ENCODE peak calls at places on chromosomes 12 and 14, in six cellular contexts. Q is IMR-90, O is neuronal stem cell, H is H1, G is mesenchymal stem cell, D is H9. A is an unnamed sample.

GRCh38 chr14:90941705-90942104 is 118.7 kb downstream of the RPS6KA5 start:
- DNase-seq in O (no peak), D (no peak), G (no peak), H (no peak), Q (no peak), A (no peak)

GRCh38 chr12:124512667-124513296 is 54.6 kb downstream of the NCOR2 start:
- DNase-seq in O (peak), G (peak), Q (peak), D (peak), H (peak), A (no peak)

GRCh38 chr14:58243790-58244555 is 670 bp upstream of the PSMA3 start:
- DNase-seq in D (no peak), Q (no peak), G (no peak), O (no peak), H (no peak), A (peak)

GRCh38 chr14:71856199-71856919 is 75.9 kb upstream of the RGS6 start:
- DNase-seq in O (no peak), Q (no peak), D (no peak), G (no peak), H (no peak), A (no peak)

GRCh38 chr12:106436183-106436582 is 78.6 kb downstream of the POLR3B start:
- DNase-seq in Q (peak), H (no peak), D (no peak), O (no peak), G (no peak), A (no peak)

GRCh38 chr14:75514673-75515630 is 7.3 kb upstream of the BATF start:
- DNase-seq in D (peak), O (no peak), Q (peak), G (no peak), H (no peak), A (peak)

GRCh38 chr14:100450049-100450448 is 126.9 kb downstream of the SLC25A47 start:
- DNase-seq in Q (no peak), D (peak), G (no peak), H (no peak), O (no peak), A (no peak)

GRCh38 chr12:15996254-15996653 is 85.1 kb downstream of the DERA start:
- DNase-seq in O (no peak), G (peak), H (no peak), D (peak), Q (peak), A (no peak)

GRCh38 chr12:67358686-67359374 is 89.7 kb downstream of the CAND1 start:
- DNase-seq in H (no peak), O (no peak), G (peak), Q (peak), D (no peak), A (no peak)

GRCh38 chr14:102723650-102724049 is 53.6 kb upstream of the TRAF3 start:
- DNase-seq in Q (no peak), G (no peak), H (no peak), D (no peak), O (no peak), A (no peak)

GRCh38 chr12:16112151-16112550 is 165.3 kb downstream of the SLC15A5 start:
- DNase-seq in Q (no peak), D (no peak), G (no peak), H (no peak), O (no peak), A (peak)

GRCh38 chr12:3365416-3366385 is 125.3 kb upstream of the PRMT8 start:
- DNase-seq in G (no peak), H (no peak), Q (no peak), O (peak), D (peak), A (peak)

GRCh38 chr12:81143057-81143456 is 65.2 kb downstream of the ACSS3 start:
- DNase-seq in D (no peak), G (no peak), H (no peak), O (no peak), Q (no peak), A (no peak)

GRCh38 chr12:92493816-92494215 is 209.0 kb upstream of the PLEKHG7 start:
- DNase-seq in D (no peak), O (no peak), G (no peak), H (no peak), Q (peak), A (no peak)

GRCh38 chr12:109773384-109774011 is 59.7 kb downstream of the TRPV4 start:
- DNase-seq in G (no peak), Q (no peak), D (peak), O (no peak), H (no peak), A (no peak)

GRCh38 chr12:132351751-132352495 is 22.5 kb upstream of the GALNT9 start:
- DNase-seq in O (no peak), D (no peak), Q (no peak), H (no peak), G (no peak), A (no peak)

GRCh38 chr12:22474970-22475720 is 69.2 kb downstream of the C2CD5 start:
- DNase-seq in O (no peak), H (no peak), G (no peak), Q (no peak), D (no peak), A (no peak)

GRCh38 chr12:41778934-41779333 is 365.7 kb downstream of the GXYLT1 start:
- DNase-seq in G (no peak), O (no peak), Q (no peak), H (no peak), D (no peak), A (no peak)

GRCh38 chr12:80815351-80815750 is 98.6 kb downstream of the MYF5 start:
- DNase-seq in H (no peak), Q (peak), O (no peak), G (peak), D (no peak), A (no peak)

GRCh38 chr12:3133410-3133793 is 56.2 kb downstream of the TSPAN9 start:
- DNase-seq in Q (peak), D (no peak), H (no peak), O (no peak), G (no peak), A (no peak)

GRCh38 chr14:77213657-77214016 is 32.0 kb downstream of the TMEM63C start:
- DNase-seq in Q (no peak), G (no peak), O (no peak), H (no peak), D (no peak), A (no peak)

GRCh38 chr12:69933115-69933552 is 108.1 kb downstream of the MYRFL start:
- DNase-seq in D (peak), Q (no peak), O (no peak), H (peak), G (no peak), A (no peak)

GRCh38 chr14:35353409-35354172 is 51.0 kb downstream of the NFKBIA start:
- DNase-seq in D (no peak), H (no peak), G (no peak), O (no peak), Q (no peak), A (no peak)

GRCh38 chr14:75274899-75275569 is 3.6 kb upstream of the FOS start:
- DNase-seq in G (peak), D (no peak), H (no peak), Q (peak), O (no peak), A (peak)

GRCh38 chr12:91973813-91974212 is 171.8 kb downstream of the BTG1 start:
- DNase-seq in Q (no peak), D (no peak), H (no peak), G (no peak), O (no peak), A (no peak)

GRCh38 chr12:40614923-40615322 is 77.3 kb upstream of the CNTN1 start:
- DNase-seq in D (no peak), Q (no peak), O (no peak), G (no peak), H (no peak), A (no peak)

GRCh38 chr12:131793623-131794022 is 34.6 kb upstream of the MMP17 start:
- DNase-seq in G (peak), Q (peak), H (no peak), O (no peak), D (no peak), A (peak)

GRCh38 chr12:229441-230191 is 15.7 kb upstream of the SLC6A12 start:
- DNase-seq in H (no peak), Q (no peak), D (peak), G (no peak), O (no peak), A (no peak)

GRCh38 chr12:2372178-2372577 is 319.4 kb downstream of the CACNA1C start:
- DNase-seq in G (no peak), Q (no peak), H (no peak), D (no peak), O (no peak), A (no peak)

GRCh38 chr12:108950991-108951739 is 69.7 kb downstream of the SVOP start:
- DNase-seq in O (peak), D (peak), Q (peak), H (peak), G (peak), A (peak)

GRCh38 chr12:7433276-7433822 is 10.6 kb downstream of the CD163L1 start:
- DNase-seq in D (no peak), H (no peak), O (no peak), G (peak), Q (peak), A (peak)

GRCh38 chr14:93046696-93047050 is 69.1 kb downstream of the ITPK1 start:
- DNase-seq in H (no peak), Q (no peak), D (no peak), O (no peak), G (no peak), A (no peak)

GRCh38 chr14:69712637-69713088 is 54.3 kb upstream of the SRSF5 start:
- DNase-seq in H (no peak), O (no peak), D (peak), G (no peak), Q (no peak), A (no peak)

GRCh38 chr12:5478081-5478706 is 46.3 kb downstream of the NTF3 start:
- DNase-seq in G (no peak), D (no peak), Q (peak), H (no peak), O (no peak), A (no peak)

GRCh38 chr12:129009833-129010232 is 156.6 kb downstream of the GLT1D1 start:
- DNase-seq in D (no peak), Q (no peak), O (no peak), H (no peak), G (no peak), A (no peak)
- H2AFZ ChIP-seq in D (no peak), Q (no peak), O (no peak), H (no peak), G (no peak), A (no peak)

DNA sequence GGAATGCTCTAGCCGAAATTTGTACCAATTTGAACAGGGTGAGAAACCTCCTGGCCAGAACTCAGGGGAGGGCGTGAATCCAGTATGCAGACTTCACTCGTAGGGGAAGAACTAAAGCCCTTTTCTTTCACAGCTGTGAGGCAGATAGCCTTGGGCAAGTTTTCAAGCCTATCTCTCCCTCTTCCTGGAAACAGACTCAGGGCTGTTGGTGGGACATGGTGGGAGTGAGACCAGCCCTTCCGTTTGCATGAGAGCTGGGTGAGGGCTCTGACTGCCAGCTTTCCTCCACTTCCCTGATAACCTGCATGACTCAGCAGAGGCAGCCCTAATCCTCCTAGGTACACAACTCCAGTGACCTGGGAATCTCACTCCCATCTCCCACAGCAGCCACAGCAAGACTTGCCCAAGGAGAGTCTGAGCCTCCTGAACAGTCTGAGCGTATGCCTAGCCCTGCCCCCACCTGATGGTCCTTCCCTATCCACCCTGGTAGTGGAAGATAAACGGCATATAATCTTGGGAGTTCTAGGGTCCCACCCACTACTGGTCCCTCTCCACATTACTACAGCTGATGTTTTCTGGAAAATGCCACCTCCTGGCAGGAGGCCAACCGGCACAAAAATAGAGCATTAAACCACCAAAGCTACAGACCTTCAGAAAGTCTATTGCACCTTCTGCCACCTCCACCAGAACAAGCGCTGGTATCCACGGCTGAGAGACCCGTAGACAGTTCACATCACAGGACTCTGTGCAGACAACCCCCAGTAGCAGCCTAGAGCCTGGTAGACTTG is 170.2 kb upstream of the AMIGO2 start:
- DNase-seq in Q (no peak), O (no peak), D (no peak), G (no peak), H (no peak), A (no peak)
- H3K23ac ChIP-seq in Q (no peak), O (no peak), D (no peak), G (no peak), H (no peak), A (no peak)

GRCh38 chr14:68363401-68363800 is 429.5 kb downstream of the ZFP36L1 start:
- DNase-seq in Q (no peak), H (no peak), G (no peak), D (no peak), O (peak), A (no peak)

GRCh38 chr14:68364823-68365222 is 428.0 kb downstream of the ZFP36L1 start:
- DNase-seq in G (no peak), D (peak), O (no peak), H (no peak), Q (no peak), A (peak)

GRCh38 chr14:68365228-68365627 is 427.6 kb downstream of the ZFP36L1 start:
- DNase-seq in H (no peak), O (no peak), Q (peak), G (peak), D (no peak), A (peak)

GRCh38 chr14:68362841-68363240 is 430.0 kb downstream of the ZFP36L1 start:
- DNase-seq in O (no peak), G (no peak), D (no peak), H (no peak), Q (no peak), A (no peak)

DNA sequence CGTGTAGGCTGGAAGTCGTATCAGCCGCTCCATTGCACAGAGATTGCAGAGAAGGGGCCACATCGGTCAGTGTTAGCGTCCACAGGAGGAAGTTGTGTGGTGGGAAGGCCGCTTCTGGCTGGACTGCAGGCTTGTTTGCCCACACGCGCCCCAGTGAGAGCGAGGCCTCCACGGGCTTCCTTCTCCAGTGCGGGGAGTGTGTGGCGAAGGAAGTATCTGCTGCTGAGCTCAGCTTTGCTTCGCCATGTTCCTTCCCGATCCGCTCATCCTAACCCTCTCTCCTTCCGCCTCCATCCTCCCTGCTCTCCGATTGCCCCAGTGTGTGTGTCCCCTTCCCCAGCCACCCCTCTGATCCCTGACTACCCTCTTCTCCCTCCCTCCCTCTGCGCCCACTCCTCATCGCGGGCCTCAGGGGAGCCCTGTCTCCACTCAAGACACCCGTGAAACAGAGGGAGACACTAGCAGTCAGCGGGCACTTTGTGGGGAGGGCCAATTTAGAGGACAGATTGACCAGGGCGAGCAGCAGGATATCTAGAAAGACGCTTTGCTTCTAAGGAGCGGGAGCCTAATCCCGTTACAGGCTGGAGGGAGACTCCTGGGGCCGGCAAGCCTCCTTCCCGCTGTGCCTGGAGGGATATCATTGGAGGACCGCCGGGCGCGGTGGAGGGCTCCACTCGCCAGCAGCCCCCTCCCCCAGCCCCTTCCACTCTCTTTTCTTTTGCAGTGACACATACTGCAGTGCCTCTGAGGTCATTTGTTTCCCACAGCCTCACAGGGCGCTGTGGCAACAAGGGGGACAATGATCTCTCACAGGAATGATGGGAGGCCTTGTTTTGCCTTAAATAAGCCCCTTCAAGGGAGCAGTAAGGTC is 428.8 kb downstream of the ZFP36L1 start:
- DNase-seq in G (peak), O (peak), D (peak), Q (peak), H (peak), A (no peak)
- H2AFZ ChIP-seq in G (peak), O (peak), D (no peak), Q (peak), H (peak), A (peak)

DNA sequence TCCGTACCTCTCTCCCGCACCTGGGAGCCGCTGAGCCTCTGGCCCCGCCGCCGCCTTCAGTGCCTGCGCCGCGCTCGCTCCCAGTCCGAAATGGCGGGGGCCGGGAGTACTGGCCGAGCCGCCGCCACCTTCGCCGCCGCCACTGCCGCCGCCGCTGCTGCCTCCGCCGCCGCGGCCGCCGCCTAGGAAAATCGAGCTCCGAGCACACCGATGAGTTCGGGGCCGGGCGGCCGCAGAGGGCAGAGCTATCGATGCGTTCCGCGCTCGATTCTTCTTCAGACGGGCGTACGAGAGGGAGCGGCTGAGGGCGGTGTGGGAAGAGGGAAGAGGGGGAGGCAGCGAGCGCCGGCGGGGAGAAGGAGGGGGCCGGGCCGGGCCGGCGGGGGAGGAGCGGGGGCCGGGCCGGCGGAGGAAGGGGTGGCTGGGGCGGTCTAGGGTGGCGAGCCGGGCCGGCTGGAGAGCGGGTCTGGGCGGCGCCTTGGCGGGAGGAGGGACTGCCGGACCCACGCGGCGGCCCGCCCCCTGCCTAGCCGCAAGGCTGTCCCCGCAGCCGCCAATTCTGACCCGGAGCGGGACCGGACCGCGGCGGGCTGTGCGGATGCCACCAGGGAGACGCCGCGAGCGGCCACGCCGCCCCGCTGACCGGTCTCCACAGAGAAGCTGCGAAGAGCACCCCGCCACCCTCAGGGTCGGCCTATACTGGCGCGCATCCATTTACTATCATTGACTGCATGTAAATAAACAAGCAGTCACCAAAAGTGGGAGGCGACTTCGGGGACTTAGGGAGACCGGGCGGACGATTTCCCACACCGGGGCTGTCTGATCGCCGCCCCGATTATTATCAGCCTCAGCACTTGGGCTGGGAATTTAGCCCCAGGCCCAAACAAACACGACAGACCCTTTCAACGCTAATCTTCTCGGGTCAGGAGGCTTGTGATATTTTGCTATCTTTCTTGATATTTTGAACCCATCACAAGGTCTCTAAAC is at the start of gene KRAS:
- DNase-seq in G (peak), D (peak), O (peak), Q (peak), H (peak), A (peak)
- H3K23ac ChIP-seq in G (peak), D (no peak), O (peak), Q (peak), H (no peak), A (no peak)

GRCh38 chr14:32259368-32260013 is 56.4 kb upstream of the RNU6-8 start:
- DNase-seq in H (no peak), Q (peak), D (peak), G (peak), O (no peak), A (peak)
- H2AFZ ChIP-seq in H (no peak), Q (no peak), D (no peak), G (no peak), O (no peak), A (no peak)

A was measured in trophoblast cell.